ENCODE peak calls at places on chromosome 15, in eight cellular contexts. T, M, W, V, F, N, X and U are unnamed samples.

GRCh38 chr15:98801234-98801561 is 152.9 kb downstream of the IGF1R start:
- DNase-seq in M (no peak), F (peak), X (no peak), W (no peak), V (peak), T (no peak), N (no peak), U (no peak)

GRCh38 chr15:65379986-65380385 is 2.2 kb upstream of the IGDCC3 start:
- DNase-seq in M (no peak), T (no peak), N (no peak), F (no peak), X (no peak), V (no peak), W (no peak), U (no peak)

GRCh38 chr15:29454506-29454905 is 184.9 kb upstream of the NSMCE3 start:
- DNase-seq in N (no peak), F (no peak), M (no peak), T (no peak), W (no peak), X (no peak), V (no peak), U (peak)

GRCh38 chr15:67820992-67821783 is 4.1 kb upstream of the SKOR1 start:
- DNase-seq in V (peak), W (no peak), M (peak), T (no peak), X (no peak), F (peak), N (peak), U (peak)

GRCh38 chr15:91469627-91470567 is 369.8 kb downstream of the SV2B start:
- DNase-seq in N (no peak), X (peak), M (no peak), F (peak), V (no peak), T (peak), W (no peak), U (no peak)

GRCh38 chr15:59349715-59350420 is 22.8 kb downstream of the MYO1E start:
- DNase-seq in X (no peak), F (no peak), V (no peak), M (peak), N (no peak), T (no peak), W (peak), U (no peak)

GRCh38 chr15:61794881-61795280 is 265.4 kb downstream of the VPS13C start:
- DNase-seq in T (no peak), F (no peak), M (peak), X (no peak), N (no peak), W (no peak), V (no peak), U (no peak)

GRCh38 chr15:39597751-39598185 is 16.9 kb downstream of the THBS1 start:
- DNase-seq in T (no peak), F (no peak), X (no peak), W (no peak), M (no peak), N (no peak), V (no peak), U (no peak)

GRCh38 chr15:66196565-66196964 is 57.0 kb downstream of the MEGF11 start:
- DNase-seq in X (no peak), T (no peak), V (no peak), M (peak), F (no peak), N (no peak), W (no peak), U (no peak)

GRCh38 chr15:70248116-70249025 is 150.7 kb upstream of the TLE3 start:
- DNase-seq in W (no peak), X (no peak), F (peak), M (no peak), N (no peak), V (no peak), T (peak), U (no peak)

GRCh38 chr15:64344651-64345262 is 11.2 kb downstream of the CSNK1G1 start:
- DNase-seq in T (no peak), W (no peak), M (no peak), X (no peak), F (no peak), N (no peak), V (no peak), U (no peak)

GRCh38 chr15:72037321-72037720 is 80.6 kb downstream of the MYO9A start:
- DNase-seq in M (no peak), F (no peak), V (no peak), N (no peak), W (no peak), T (no peak), X (no peak), U (no peak)

GRCh38 chr15:95259965-95260364 is 1028.6 kb downstream of the MCTP2 start:
- DNase-seq in N (no peak), F (no peak), X (no peak), T (no peak), V (no peak), M (peak), W (no peak), U (no peak)

GRCh38 chr15:47727676-47728075 is 10.4 kb downstream of the SEMA6D start:
- DNase-seq in F (no peak), N (no peak), V (no peak), T (no peak), W (no peak), X (no peak), M (no peak), U (no peak)

GRCh38 chr15:59218710-59219109 is 12.1 kb downstream of the LDHAL6B start:
- DNase-seq in X (no peak), F (no peak), M (no peak), W (no peak), N (no peak), V (no peak), T (no peak), U (no peak)

GRCh38 chr15:70092462-70092850 is 5.3 kb downstream of the TLE3 start:
- DNase-seq in T (no peak), X (no peak), N (no peak), W (no peak), M (no peak), F (no peak), V (no peak), U (no peak)